ENCODE peak calls at places on chromosome 17, in ten cellular contexts. C is SW 1271; G is stimulated activated CD8-positive, alpha-beta memory T cell treated with anti-CD3 and anti-CD28 coated beads, Interleukin-4, amount 100 ng/mL, for 1 hour; E is NCI-H774; N is CD8-positive, alpha-beta T cell; O is mucosa of gallbladder; J is activated B cell treated with CpG ODN at 0.5 μM for 24 hours; X is glomerular endothelial cell; Z is OCI-LY7; L is EL. F is an unnamed sample.

GRCh38 chr17:1229354-1229890 is 40.8 kb upstream of the BHLHA9 start:
- DNase-seq in C (peak; percentile 13), G (no peak), E (no peak), N (no peak), O (peak; percentile 66), J (peak; percentile 80), X (no peak), Z (peak; percentile 85), L (peak; percentile 40), F (no peak)

GRCh38 chr17:2174048-2174447 is 119.1 kb downstream of the HIC1 start:
- DNase-seq in C (no peak), G (no peak), E (no peak), N (no peak), O (no peak), J (no peak), X (no peak), Z (no peak), L (peak; percentile 18), F (no peak)

GRCh38 chr17:68910789-68911431 is 44.3 kb downstream of the ABCA8 start:
- DNase-seq in C (no peak), G (no peak), E (no peak), N (no peak), O (no peak), J (no peak), X (no peak), Z (no peak), L (no peak), F (no peak)

GRCh38 chr17:74005790-74006189 is 197.7 kb upstream of the RPL38 start:
- DNase-seq in C (no peak), G (no peak), E (no peak), N (no peak), O (no peak), J (no peak), X (no peak), Z (no peak), L (no peak), F (no peak)

GRCh38 chr17:72143245-72143644 is 22.4 kb downstream of the SOX9 start:
- DNase-seq in C (no peak), G (no peak), E (peak; percentile 20), N (no peak), O (no peak), J (no peak), X (no peak), Z (no peak), L (no peak), F (no peak)

GRCh38 chr17:2192367-2193028 is 111.1 kb downstream of the SMG6 start:
- DNase-seq in C (peak; percentile 96), G (peak; percentile 29), E (no peak), N (peak; percentile 62), O (no peak), J (no peak), X (no peak), Z (peak; percentile 66), L (peak; percentile 99), F (no peak)

GRCh38 chr17:68290268-68290954 is 516 bp downstream of the SLC16A6 start:
- DNase-seq in C (no peak), G (peak; percentile 28), E (no peak), N (peak; percentile 52), O (peak; percentile 12), J (peak; percentile 53), X (no peak), Z (peak; percentile 79), L (peak; percentile 18), F (peak; percentile 38)

GRCh38 chr17:44106801-44107200 is 16.6 kb downstream of the HDAC5 start:
- DNase-seq in C (no peak), G (no peak), E (no peak), N (no peak), O (no peak), J (no peak), X (no peak), Z (no peak), L (no peak), F (no peak)

GRCh38 chr17:28846231-28846630 is 3.6 kb upstream of the FAM222B start:
- DNase-seq in C (no peak), G (no peak), E (no peak), N (no peak), O (no peak), J (no peak), X (no peak), Z (no peak), L (no peak), F (no peak)

GRCh38 chr17:82985973-82986372 is 93.4 kb upstream of the METRNL start:
- DNase-seq in C (no peak), G (peak; percentile 32), E (no peak), N (peak; percentile 56), O (peak; percentile 45), J (no peak), X (no peak), Z (peak; percentile 60), L (no peak), F (peak; percentile 60)

GRCh38 chr17:77146882-77147281 is 6.1 kb downstream of the SEC14L1 start:
- DNase-seq in C (no peak), G (no peak), E (peak; percentile 21), N (no peak), O (peak; percentile 59), J (no peak), X (no peak), Z (peak; percentile 81), L (no peak), F (no peak)

F was measured in naive thymus-derived CD4-positive, alpha-beta T cell.